ENCODE peak calls at places on chromosome 5, in four cellular contexts. One of them, this sample, is unnamed.

GRCh38 chr5:45697211-45697610 is 1.0 kb upstream of the HCN1 start:
- DNase-seq in H9: no peak
- DNase-seq in H1: no peak
- DNase-seq in IMR-90: no peak
- DNase-seq in this sample: peak

GRCh38 chr5:13944564-13945195 is at the start of gene DNAH5:
- DNase-seq in H9: no peak
- DNase-seq in H1: no peak
- DNase-seq in IMR-90: peak
- DNase-seq in this sample: no peak

GRCh38 chr5:133825631-133826289 is 142.7 kb downstream of the C5orf15 start:
- DNase-seq in H9: no peak
- DNase-seq in H1: no peak
- DNase-seq in IMR-90: no peak
- DNase-seq in this sample: no peak

GRCh38 chr5:16656561-16657191 is 39.9 kb upstream of the RETREG1 start:
- DNase-seq in H9: no peak
- DNase-seq in H1: no peak
- DNase-seq in IMR-90: no peak
- DNase-seq in this sample: no peak

GRCh38 chr5:59418766-59419165 is 474.8 kb downstream of the PDE4D start:
- DNase-seq in H9: no peak
- DNase-seq in H1: no peak
- DNase-seq in IMR-90: no peak
- DNase-seq in this sample: peak

GRCh38 chr5:14364096-14364495 is 217.5 kb upstream of the OTULINL start:
- DNase-seq in H9: no peak
- DNase-seq in H1: no peak
- DNase-seq in IMR-90: no peak
- DNase-seq in this sample: no peak

GRCh38 chr5:104513621-104514020 is 951.0 kb upstream of the NUDT12 start:
- DNase-seq in H9: no peak
- DNase-seq in H1: no peak
- DNase-seq in IMR-90: no peak
- DNase-seq in this sample: no peak

GRCh38 chr5:139652788-139653241 is 4.7 kb downstream of the CXXC5 start:
- DNase-seq in H9: no peak
- DNase-seq in H1: no peak
- DNase-seq in IMR-90: no peak
- DNase-seq in this sample: no peak

GRCh38 chr5:87539839-87540238 is 127.1 kb upstream of the CCNH start:
- DNase-seq in H9: no peak
- DNase-seq in H1: no peak
- DNase-seq in IMR-90: no peak
- DNase-seq in this sample: no peak

GRCh38 chr5:136810198-136810823 is 445.0 kb upstream of the TRPC7 start:
- DNase-seq in H9: no peak
- DNase-seq in H1: no peak
- DNase-seq in IMR-90: peak
- DNase-seq in this sample: no peak

GRCh38 chr5:158100373-158100902 is 241.5 kb upstream of the CLINT1 start:
- DNase-seq in H9: no peak
- DNase-seq in H1: no peak
- DNase-seq in IMR-90: no peak
- DNase-seq in this sample: no peak

GRCh38 chr5:2251751-2252150 is 369.0 kb upstream of the IRX4 start:
- DNase-seq in H9: no peak
- DNase-seq in H1: no peak
- DNase-seq in IMR-90: no peak
- DNase-seq in this sample: no peak

GRCh38 chr5:37791321-37791720 is 48.5 kb downstream of the GDNF start:
- DNase-seq in H9: no peak
- DNase-seq in H1: no peak
- DNase-seq in IMR-90: no peak
- DNase-seq in this sample: no peak

GRCh38 chr5:135543151-135543818 is 7.5 kb upstream of the NEUROG1 start:
- DNase-seq in H9: peak
- DNase-seq in H1: no peak
- DNase-seq in IMR-90: no peak
- DNase-seq in this sample: no peak

GRCh38 chr5:66810151-66810550 is 214.0 kb downstream of the MAST4 start:
- DNase-seq in H9: no peak
- DNase-seq in H1: no peak
- DNase-seq in IMR-90: no peak
- DNase-seq in this sample: no peak

GRCh38 chr5:116566251-116566650 is 8.4 kb downstream of the SEMA6A start:
- DNase-seq in H9: no peak
- DNase-seq in H1: no peak
- DNase-seq in IMR-90: no peak
- DNase-seq in this sample: no peak

GRCh38 chr5:96614110-96614691 is 48.0 kb upstream of the CAST start:
- DNase-seq in H9: peak
- DNase-seq in H1: peak
- DNase-seq in IMR-90: peak
- DNase-seq in this sample: peak

GRCh38 chr5:75659791-75660453 is 48.7 kb downstream of the ANKDD1B start:
- DNase-seq in H9: no peak
- DNase-seq in H1: no peak
- DNase-seq in IMR-90: no peak
- DNase-seq in this sample: no peak

GRCh38 chr5:124154714-124155113 is 591.7 kb downstream of the ZNF608 start:
- DNase-seq in H9: no peak
- DNase-seq in H1: no peak
- DNase-seq in IMR-90: no peak
- DNase-seq in this sample: peak

GRCh38 chr5:4868140-4868735 is 271.9 kb upstream of the ADAMTS16 start:
- DNase-seq in H9: peak
- DNase-seq in H1: no peak
- DNase-seq in IMR-90: no peak
- DNase-seq in this sample: peak

GRCh38 chr5:59036274-59036961 is 453.5 kb downstream of the RAB3C start:
- DNase-seq in H9: no peak
- DNase-seq in H1: no peak
- DNase-seq in IMR-90: peak
- DNase-seq in this sample: no peak

GRCh38 chr5:15103864-15104263 is 232.3 kb upstream of the ANKH start:
- DNase-seq in H9: no peak
- DNase-seq in H1: no peak
- DNase-seq in IMR-90: no peak
- DNase-seq in this sample: no peak

GRCh38 chr5:128362398-128362797 is 175.6 kb downstream of the FBN2 start:
- DNase-seq in H9: no peak
- DNase-seq in H1: no peak
- DNase-seq in IMR-90: no peak
- DNase-seq in this sample: no peak
- H3K56ac ChIP-seq in H9: no peak
- H3K56ac ChIP-seq in H1: no peak
- H3K56ac ChIP-seq in IMR-90: no peak
- H3K56ac ChIP-seq in this sample: no peak

GRCh38 chr5:91318727-91319126 is 64.4 kb downstream of the ARRDC3 start:
- DNase-seq in H9: no peak
- DNase-seq in H1: no peak
- DNase-seq in IMR-90: no peak
- DNase-seq in this sample: no peak
- H4K5ac ChIP-seq in H9: no peak
- H4K5ac ChIP-seq in H1: no peak
- H4K5ac ChIP-seq in IMR-90: no peak
- H4K5ac ChIP-seq in this sample: no peak

GRCh38 chr5:159628703-159629102 is 287.6 kb upstream of the ADRA1B start:
- DNase-seq in H9: no peak
- DNase-seq in H1: no peak
- DNase-seq in IMR-90: no peak
- DNase-seq in this sample: no peak

GRCh38 chr5:159631001-159631400 is 285.3 kb upstream of the ADRA1B start:
- DNase-seq in H9: no peak
- DNase-seq in H1: no peak
- DNase-seq in IMR-90: no peak
- DNase-seq in this sample: no peak

GRCh38 chr5:159629158-159629557 is 287.1 kb upstream of the ADRA1B start:
- DNase-seq in H9: no peak
- DNase-seq in H1: no peak
- DNase-seq in IMR-90: no peak
- DNase-seq in this sample: no peak

GRCh38 chr5:159630545-159630944 is 285.7 kb upstream of the ADRA1B start:
- DNase-seq in H9: no peak
- DNase-seq in H1: no peak
- DNase-seq in IMR-90: no peak
- DNase-seq in this sample: no peak
- H3K56ac ChIP-seq in H9: no peak
- H3K56ac ChIP-seq in H1: no peak
- H3K56ac ChIP-seq in IMR-90: no peak
- H3K56ac ChIP-seq in this sample: no peak

DNA sequence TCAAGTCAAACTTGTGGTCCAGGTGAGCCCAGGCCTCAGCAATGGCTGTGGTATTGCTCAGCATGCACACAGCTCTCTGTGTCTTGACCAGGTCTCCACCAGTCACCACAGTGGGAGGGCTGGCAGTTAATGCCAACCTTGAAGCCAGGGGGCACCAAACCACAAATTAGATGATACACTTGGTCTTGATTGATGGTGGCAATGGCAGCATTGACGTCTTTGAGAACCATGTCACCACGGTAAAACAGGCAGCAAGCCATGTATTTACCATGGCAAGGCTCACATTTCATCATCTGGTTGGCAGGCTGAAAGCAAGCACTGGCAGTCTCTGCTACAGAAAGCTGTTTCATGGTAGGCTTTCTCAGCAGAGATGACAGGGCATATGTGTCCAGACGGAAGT is 40.0 kb downstream of the NIM1K start:
- DNase-seq in H9: peak
- DNase-seq in H1: no peak
- DNase-seq in IMR-90: no peak
- DNase-seq in this sample: peak
- H4K5ac ChIP-seq in H9: no peak
- H4K5ac ChIP-seq in H1: no peak
- H4K5ac ChIP-seq in IMR-90: no peak
- H4K5ac ChIP-seq in this sample: no peak

DNA sequence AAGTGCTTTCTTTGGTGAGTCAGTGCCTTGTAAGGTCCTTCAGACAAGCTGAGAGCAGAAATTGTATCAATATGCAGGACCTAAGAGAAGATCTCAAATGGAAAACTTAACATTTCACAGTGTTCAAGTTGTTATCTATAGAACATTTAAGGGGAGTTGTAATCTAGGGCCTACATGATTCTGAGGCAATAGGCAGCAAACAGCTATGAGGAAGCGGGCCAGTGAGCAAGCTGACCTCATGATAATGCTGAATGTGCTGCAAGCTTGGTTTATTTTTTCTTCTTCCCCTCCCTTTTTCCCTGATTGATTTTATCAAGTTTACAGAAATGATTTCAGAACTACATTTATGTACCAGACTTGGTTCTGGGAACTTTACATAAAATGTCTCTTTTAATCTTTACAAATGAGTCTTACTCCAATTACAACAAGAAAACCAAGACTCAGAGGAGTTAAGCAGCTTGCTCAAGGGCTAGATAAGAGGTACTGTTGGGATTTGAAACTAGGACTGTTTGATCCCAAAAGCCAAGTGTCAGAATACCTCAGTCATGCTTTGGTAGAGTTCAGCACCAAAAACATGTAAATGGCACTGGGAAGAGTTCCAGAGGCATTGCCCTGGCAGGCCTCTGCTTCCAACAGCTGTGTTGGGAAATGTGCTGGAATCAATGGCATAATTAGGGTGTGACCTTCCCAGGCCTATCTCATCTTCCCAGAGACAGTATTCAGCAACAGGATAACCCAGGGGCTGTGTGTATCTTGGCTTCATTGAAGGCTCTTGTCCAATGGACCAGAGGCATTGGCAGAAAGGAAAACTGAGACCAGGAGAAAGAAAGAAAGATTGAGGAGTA is 130.1 kb downstream of the LRRC70 start:
- DNase-seq in H9: no peak
- DNase-seq in H1: no peak
- DNase-seq in IMR-90: no peak
- DNase-seq in this sample: no peak
- H3K56ac ChIP-seq in H9: no peak
- H3K56ac ChIP-seq in H1: no peak
- H3K56ac ChIP-seq in IMR-90: no peak
- H3K56ac ChIP-seq in this sample: no peak

DNA sequence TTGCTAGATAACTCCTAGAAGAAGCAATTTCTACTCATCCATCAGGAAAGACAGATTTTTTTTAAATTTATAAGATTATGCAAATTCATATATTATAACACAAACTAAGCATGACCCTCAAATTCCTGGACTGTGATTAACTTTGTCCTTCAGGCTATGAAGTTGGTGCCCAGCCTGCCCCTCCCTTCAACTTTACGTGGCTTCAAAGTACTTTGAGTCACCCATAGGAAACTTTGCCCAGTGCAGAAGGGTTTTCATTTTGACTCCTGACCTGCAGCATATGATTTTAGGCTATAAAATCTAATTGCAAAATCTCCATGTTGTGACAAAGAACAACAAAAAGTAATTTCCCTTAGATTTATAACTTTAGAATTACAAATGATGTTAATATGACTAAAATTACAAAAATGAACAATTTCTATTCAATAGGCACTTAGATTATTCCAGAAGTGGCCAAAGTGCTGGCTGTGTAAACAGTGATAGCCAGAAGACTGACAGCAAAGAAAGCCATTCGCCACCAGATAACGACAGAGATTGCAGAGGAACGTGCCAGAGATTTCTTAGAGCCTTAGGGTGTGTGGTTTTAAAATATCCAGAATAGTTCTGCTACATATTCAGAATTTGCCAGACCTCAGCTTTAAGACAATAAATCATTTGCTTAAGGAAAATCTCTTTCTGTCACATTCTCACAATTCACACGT is 197.4 kb downstream of the SEMA5A start:
- DNase-seq in H9: no peak
- DNase-seq in H1: no peak
- DNase-seq in IMR-90: peak
- DNase-seq in this sample: peak
- H4K5ac ChIP-seq in H9: no peak
- H4K5ac ChIP-seq in H1: no peak
- H4K5ac ChIP-seq in IMR-90: no peak
- H4K5ac ChIP-seq in this sample: no peak

GRCh38 chr5:148841519-148841918 is 15.1 kb downstream of the ADRB2 start:
- DNase-seq in H9: no peak
- DNase-seq in H1: no peak
- DNase-seq in IMR-90: no peak
- DNase-seq in this sample: no peak
- H3K56ac ChIP-seq in H9: no peak
- H3K56ac ChIP-seq in H1: no peak
- H3K56ac ChIP-seq in IMR-90: no peak
- H3K56ac ChIP-seq in this sample: no peak

This sample was measured in mesendoderm.